ENCODE peak calls at places on chromosomes 1 and 21, in seven cellular contexts. A, L, M, S, G, B and W are unnamed samples.

GRCh38 chr1:83999316-83999819 is 436 bp upstream of the TTLL7 start:
- DNase-seq in L (peak), B (peak), G (peak), S (no peak), A (no peak), M (peak), W (no peak)

GRCh38 chr1:230542054-230542453 is 100.2 kb upstream of the COG2 start:
- DNase-seq in B (peak), S (no peak), M (no peak), G (no peak), A (no peak), L (no peak), W (no peak)

GRCh38 chr1:63703661-63704060 is 70.2 kb upstream of the ROR1 start:
- DNase-seq in L (no peak), B (no peak), M (no peak), G (no peak), S (no peak), A (no peak), W (no peak)

GRCh38 chr21:44337941-44338895 is 972 bp downstream of the CFAP410 start:
- DNase-seq in S (peak), A (peak), B (peak), L (peak), G (peak), M (peak), W (peak)

GRCh38 chr1:20110679-20111078 is 8.7 kb downstream of the PLA2G2D start:
- DNase-seq in G (no peak), S (no peak), A (peak), L (no peak), M (no peak), B (no peak), W (no peak)

GRCh38 chr1:183124259-183124658 is 61.8 kb upstream of the LAMC2 start:
- DNase-seq in A (no peak), G (peak), S (no peak), L (no peak), M (no peak), B (no peak), W (no peak)

GRCh38 chr1:181743878-181744312 is 260.6 kb downstream of the CACNA1E start:
- DNase-seq in L (peak), M (no peak), A (no peak), S (no peak), G (no peak), B (no peak), W (no peak)

GRCh38 chr1:210366767-210367166 is 38.1 kb downstream of the HHAT start:
- DNase-seq in S (no peak), L (no peak), G (no peak), B (no peak), M (no peak), A (no peak), W (no peak)

GRCh38 chr1:52306227-52307006 is 59.6 kb downstream of the CC2D1B start:
- DNase-seq in S (no peak), B (no peak), M (no peak), L (no peak), G (no peak), A (peak), W (no peak)

GRCh38 chr1:29543586-29543985 is 307.3 kb downstream of the PTPRU start:
- DNase-seq in G (no peak), M (no peak), S (no peak), A (no peak), L (no peak), B (no peak), W (no peak)

GRCh38 chr1:234861761-234862160 is 251.8 kb upstream of the IRF2BP2 start:
- DNase-seq in G (no peak), B (no peak), M (no peak), A (no peak), L (no peak), S (no peak), W (no peak)

GRCh38 chr1:184031127-184032107 is 6.1 kb downstream of the COLGALT2 start:
- DNase-seq in S (no peak), M (no peak), B (no peak), G (no peak), A (no peak), L (no peak), W (no peak)

GRCh38 chr21:36698160-36699025 is 522 bp upstream of the SIM2 start:
- DNase-seq in B (no peak), A (no peak), S (peak), G (no peak), L (no peak), M (no peak), W (no peak)

GRCh38 chr1:177310326-177310725 is 139.6 kb downstream of the BRINP2 start:
- DNase-seq in A (no peak), G (no peak), S (no peak), L (no peak), B (no peak), M (no peak), W (no peak)

GRCh38 chr1:119015547-119015946 is 27.4 kb upstream of the TBX15 start:
- DNase-seq in S (no peak), A (no peak), G (no peak), B (no peak), L (no peak), M (no peak), W (no peak)